ENCODE peak calls at places on chromosomes 4 and X, in nine cellular contexts. One of them, this sample, is unnamed.

GRCh38 chr4:54498661-54499111 is 159.1 kb upstream of the KIT start:
- DNase-seq in B cell: no peak
- DNase-seq in mucosa of descending colon: no peak
- DNase-seq in fibroblast of the aortic adventitia: peak; percentile 9
- DNase-seq in WTC11: no peak
- DNase-seq in H9: no peak
- DNase-seq in breast epithelium: no peak
- DNase-seq in body of pancreas: no peak
- DNase-seq in Panc1: no peak
- DNase-seq in this sample: no peak

GRCh38 chr4:138192113-138192512 is 50.0 kb downstream of the SLC7A11 start:
- DNase-seq in breast epithelium: no peak
- DNase-seq in mucosa of descending colon: no peak
- DNase-seq in B cell: no peak
- DNase-seq in body of pancreas: no peak
- DNase-seq in WTC11: no peak
- DNase-seq in fibroblast of the aortic adventitia: no peak
- DNase-seq in H9: no peak
- DNase-seq in Panc1: peak; percentile 42
- DNase-seq in this sample: no peak

GRCh38 chrX:97159916-97160800 is 276.4 kb downstream of the RPA4 start:
- DNase-seq in H9: no peak
- DNase-seq in WTC11: no peak
- DNase-seq in fibroblast of the aortic adventitia: peak; percentile 2
- DNase-seq in mucosa of descending colon: no peak
- DNase-seq in body of pancreas: no peak
- DNase-seq in breast epithelium: no peak
- DNase-seq in Panc1: no peak
- DNase-seq in B cell: no peak
- DNase-seq in this sample: peak; percentile 1

GRCh38 chr4:145481164-145481941 is at the start of gene SMAD1:
- DNase-seq in body of pancreas: peak; percentile 92
- DNase-seq in B cell: peak; percentile 38
- DNase-seq in Panc1: no peak
- DNase-seq in mucosa of descending colon: peak; percentile 87
- DNase-seq in H9: peak; percentile 69
- DNase-seq in WTC11: peak; percentile 79
- DNase-seq in fibroblast of the aortic adventitia: peak; percentile 82
- DNase-seq in breast epithelium: peak; percentile 72
- DNase-seq in this sample: peak; percentile 65

GRCh38 chr4:28391877-28392276 is 1531.2 kb downstream of the STIM2 start:
- DNase-seq in fibroblast of the aortic adventitia: no peak
- DNase-seq in breast epithelium: no peak
- DNase-seq in H9: no peak
- DNase-seq in body of pancreas: no peak
- DNase-seq in B cell: no peak
- DNase-seq in mucosa of descending colon: no peak
- DNase-seq in WTC11: no peak
- DNase-seq in Panc1: no peak
- DNase-seq in this sample: no peak

GRCh38 chr4:98110929-98111328 is 32.3 kb downstream of the STPG2 start:
- DNase-seq in fibroblast of the aortic adventitia: no peak
- DNase-seq in WTC11: no peak
- DNase-seq in B cell: no peak
- DNase-seq in Panc1: no peak
- DNase-seq in breast epithelium: no peak
- DNase-seq in H9: no peak
- DNase-seq in mucosa of descending colon: no peak
- DNase-seq in body of pancreas: no peak
- DNase-seq in this sample: no peak

GRCh38 chr4:118684873-118685811 is at the start of gene METTL14:
- DNase-seq in fibroblast of the aortic adventitia: peak; percentile 90
- DNase-seq in WTC11: peak; percentile 97
- DNase-seq in H9: peak; percentile 97
- DNase-seq in breast epithelium: peak; percentile 89
- DNase-seq in body of pancreas: peak; percentile 92
- DNase-seq in Panc1: peak; percentile 77
- DNase-seq in B cell: peak; percentile 92
- DNase-seq in mucosa of descending colon: peak; percentile 94
- DNase-seq in this sample: peak; percentile 84

GRCh38 chr4:187118731-187119130 is 395.1 kb upstream of the FAT1 start:
- DNase-seq in breast epithelium: no peak
- DNase-seq in body of pancreas: no peak
- DNase-seq in mucosa of descending colon: no peak
- DNase-seq in Panc1: no peak
- DNase-seq in WTC11: no peak
- DNase-seq in H9: no peak
- DNase-seq in fibroblast of the aortic adventitia: no peak
- DNase-seq in B cell: no peak
- DNase-seq in this sample: no peak

GRCh38 chrX:16479206-16479869 is 170.6 kb upstream of the S100G start:
- DNase-seq in breast epithelium: no peak
- DNase-seq in H9: no peak
- DNase-seq in Panc1: peak; percentile 25
- DNase-seq in body of pancreas: no peak
- DNase-seq in B cell: no peak
- DNase-seq in WTC11: no peak
- DNase-seq in fibroblast of the aortic adventitia: peak; percentile 46
- DNase-seq in mucosa of descending colon: no peak
- DNase-seq in this sample: no peak

GRCh38 chr4:86959588-86960500 is 25.0 kb downstream of the AFF1 start:
- DNase-seq in Panc1: no peak
- DNase-seq in H9: peak; percentile 83
- DNase-seq in fibroblast of the aortic adventitia: no peak
- DNase-seq in mucosa of descending colon: no peak
- DNase-seq in B cell: no peak
- DNase-seq in body of pancreas: no peak
- DNase-seq in WTC11: peak; percentile 56
- DNase-seq in breast epithelium: no peak
- DNase-seq in this sample: no peak

GRCh38 chrX:130049821-130050220 is 60.5 kb downstream of the ELF4 start:
- DNase-seq in fibroblast of the aortic adventitia: peak; percentile 17
- DNase-seq in body of pancreas: no peak
- DNase-seq in B cell: no peak
- DNase-seq in breast epithelium: no peak
- DNase-seq in H9: no peak
- DNase-seq in Panc1: no peak
- DNase-seq in mucosa of descending colon: no peak
- DNase-seq in WTC11: no peak
- DNase-seq in this sample: no peak

DNA sequence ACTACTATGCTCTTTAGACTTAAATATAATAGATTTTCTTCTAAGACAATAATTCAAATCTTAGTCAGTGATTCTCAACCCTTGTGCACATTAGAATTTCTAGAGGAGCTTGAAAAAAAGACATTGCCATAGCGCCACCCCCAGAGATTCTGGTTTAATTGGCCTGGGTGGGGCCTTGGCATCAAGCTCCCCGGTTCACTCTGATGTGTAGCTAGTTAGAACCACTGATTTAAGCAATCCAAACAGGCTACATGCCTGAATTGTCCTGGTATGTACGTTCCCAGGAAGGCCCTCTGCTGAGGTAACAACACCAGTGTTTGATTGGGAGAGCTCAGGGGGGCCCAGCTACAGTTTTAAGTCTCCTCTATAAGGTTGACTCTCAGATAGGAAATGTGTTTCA is 1.4 kb upstream of the ATP10D start:
- DNase-seq in B cell: no peak
- DNase-seq in H9: no peak
- DNase-seq in body of pancreas: no peak
- DNase-seq in WTC11: no peak
- DNase-seq in Panc1: no peak
- DNase-seq in fibroblast of the aortic adventitia: peak; percentile 38
- DNase-seq in breast epithelium: no peak
- DNase-seq in mucosa of descending colon: no peak
- DNase-seq in this sample: no peak
- TF ChIP-seq CTCF in B cell: peak; percentile 15
- TF ChIP-seq CTCF in H9: no peak
- TF ChIP-seq CTCF in body of pancreas: no peak
- TF ChIP-seq CTCF in WTC11: no peak
- TF ChIP-seq CTCF in Panc1: no peak
- TF ChIP-seq CTCF in fibroblast of the aortic adventitia: no peak
- TF ChIP-seq CTCF in breast epithelium: no peak
- TF ChIP-seq CTCF in mucosa of descending colon: no peak
- TF ChIP-seq CTCF in this sample: no peak

GRCh38 chrX:150476183-150476699 is 92.2 kb upstream of the MTM1 start:
- DNase-seq in H9: no peak
- DNase-seq in B cell: no peak
- DNase-seq in mucosa of descending colon: no peak
- DNase-seq in WTC11: no peak
- DNase-seq in Panc1: no peak
- DNase-seq in fibroblast of the aortic adventitia: peak; percentile 77
- DNase-seq in body of pancreas: no peak
- DNase-seq in breast epithelium: no peak
- DNase-seq in this sample: no peak

GRCh38 chrX:150473371-150473770 is 95.0 kb upstream of the MTM1 start:
- DNase-seq in body of pancreas: no peak
- DNase-seq in breast epithelium: no peak
- DNase-seq in WTC11: no peak
- DNase-seq in Panc1: no peak
- DNase-seq in H9: no peak
- DNase-seq in mucosa of descending colon: no peak
- DNase-seq in B cell: no peak
- DNase-seq in fibroblast of the aortic adventitia: no peak
- DNase-seq in this sample: no peak

GRCh38 chrX:150475466-150475865 is 93.0 kb upstream of the MTM1 start:
- DNase-seq in H9: no peak
- DNase-seq in body of pancreas: no peak
- DNase-seq in Panc1: no peak
- DNase-seq in B cell: no peak
- DNase-seq in WTC11: no peak
- DNase-seq in mucosa of descending colon: no peak
- DNase-seq in breast epithelium: no peak
- DNase-seq in fibroblast of the aortic adventitia: peak; percentile 37
- DNase-seq in this sample: no peak

GRCh38 chrX:150478496-150479492 is 89.6 kb upstream of the MTM1 start:
- DNase-seq in body of pancreas: no peak
- DNase-seq in B cell: no peak
- DNase-seq in mucosa of descending colon: no peak
- DNase-seq in Panc1: no peak
- DNase-seq in fibroblast of the aortic adventitia: no peak
- DNase-seq in WTC11: no peak
- DNase-seq in breast epithelium: no peak
- DNase-seq in H9: no peak
- DNase-seq in this sample: no peak

GRCh38 chrX:150477364-150477763 is 91.1 kb upstream of the MTM1 start:
- DNase-seq in B cell: peak; percentile 19
- DNase-seq in body of pancreas: no peak
- DNase-seq in Panc1: no peak
- DNase-seq in H9: no peak
- DNase-seq in fibroblast of the aortic adventitia: no peak
- DNase-seq in WTC11: no peak
- DNase-seq in breast epithelium: no peak
- DNase-seq in mucosa of descending colon: no peak
- DNase-seq in this sample: no peak
- TF ChIP-seq CTCF in B cell: no peak
- TF ChIP-seq CTCF in body of pancreas: no peak
- TF ChIP-seq CTCF in Panc1: no peak
- TF ChIP-seq CTCF in H9: no peak
- TF ChIP-seq CTCF in fibroblast of the aortic adventitia: no peak
- TF ChIP-seq CTCF in WTC11: no peak
- TF ChIP-seq CTCF in breast epithelium: no peak
- TF ChIP-seq CTCF in mucosa of descending colon: no peak
- TF ChIP-seq CTCF in this sample: no peak

DNA sequence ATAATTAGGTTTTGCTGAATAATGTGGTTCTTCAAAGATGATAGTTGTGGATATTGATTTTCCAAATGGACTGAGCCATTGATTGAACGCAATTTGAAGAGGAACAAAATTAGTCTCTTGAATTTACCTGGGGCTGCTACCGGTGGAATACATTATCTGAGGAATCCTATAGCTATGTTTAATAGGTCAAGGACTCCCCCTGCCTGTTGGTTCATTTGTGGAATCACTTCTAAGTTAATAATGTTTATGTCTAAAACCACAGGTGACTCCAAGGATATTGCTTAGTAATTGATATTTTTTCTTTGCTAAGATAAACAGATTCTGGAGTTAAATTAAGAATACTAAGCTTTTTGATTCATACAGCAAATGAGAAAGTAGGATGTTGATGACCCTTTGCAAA is 576.0 kb upstream of the PABPC4L start:
- DNase-seq in mucosa of descending colon: no peak
- DNase-seq in B cell: no peak
- DNase-seq in fibroblast of the aortic adventitia: no peak
- DNase-seq in H9: no peak
- DNase-seq in WTC11: no peak
- DNase-seq in breast epithelium: no peak
- DNase-seq in Panc1: no peak
- DNase-seq in body of pancreas: no peak
- DNase-seq in this sample: no peak
- TF ChIP-seq CTCF in mucosa of descending colon: no peak
- TF ChIP-seq CTCF in B cell: no peak
- TF ChIP-seq CTCF in fibroblast of the aortic adventitia: no peak
- TF ChIP-seq CTCF in H9: peak; percentile 68
- TF ChIP-seq CTCF in WTC11: peak; percentile 24
- TF ChIP-seq CTCF in breast epithelium: no peak
- TF ChIP-seq CTCF in Panc1: no peak
- TF ChIP-seq CTCF in body of pancreas: no peak
- TF ChIP-seq CTCF in this sample: peak; percentile 58

GRCh38 chr4:143286733-143287570 is 49.7 kb upstream of the GAB1 start:
- DNase-seq in B cell: no peak
- DNase-seq in breast epithelium: no peak
- DNase-seq in mucosa of descending colon: no peak
- DNase-seq in fibroblast of the aortic adventitia: peak; percentile 83
- DNase-seq in body of pancreas: no peak
- DNase-seq in H9: no peak
- DNase-seq in Panc1: no peak
- DNase-seq in WTC11: no peak
- DNase-seq in this sample: no peak

GRCh38 chr4:143289370-143289769 is 47.3 kb upstream of the GAB1 start:
- DNase-seq in Panc1: no peak
- DNase-seq in breast epithelium: no peak
- DNase-seq in fibroblast of the aortic adventitia: no peak
- DNase-seq in H9: no peak
- DNase-seq in mucosa of descending colon: no peak
- DNase-seq in B cell: no peak
- DNase-seq in WTC11: no peak
- DNase-seq in body of pancreas: no peak
- DNase-seq in this sample: no peak

GRCh38 chr4:143287571-143287923 is 49.1 kb upstream of the GAB1 start:
- DNase-seq in fibroblast of the aortic adventitia: no peak
- DNase-seq in WTC11: no peak
- DNase-seq in mucosa of descending colon: no peak
- DNase-seq in B cell: no peak
- DNase-seq in Panc1: no peak
- DNase-seq in body of pancreas: no peak
- DNase-seq in H9: no peak
- DNase-seq in breast epithelium: no peak
- DNase-seq in this sample: no peak

GRCh38 chr4:143282170-143282760 is 54.4 kb upstream of the GAB1 start:
- DNase-seq in Panc1: no peak
- DNase-seq in breast epithelium: no peak
- DNase-seq in body of pancreas: no peak
- DNase-seq in fibroblast of the aortic adventitia: peak; percentile 75
- DNase-seq in B cell: no peak
- DNase-seq in H9: no peak
- DNase-seq in mucosa of descending colon: no peak
- DNase-seq in WTC11: no peak
- DNase-seq in this sample: no peak

DNA sequence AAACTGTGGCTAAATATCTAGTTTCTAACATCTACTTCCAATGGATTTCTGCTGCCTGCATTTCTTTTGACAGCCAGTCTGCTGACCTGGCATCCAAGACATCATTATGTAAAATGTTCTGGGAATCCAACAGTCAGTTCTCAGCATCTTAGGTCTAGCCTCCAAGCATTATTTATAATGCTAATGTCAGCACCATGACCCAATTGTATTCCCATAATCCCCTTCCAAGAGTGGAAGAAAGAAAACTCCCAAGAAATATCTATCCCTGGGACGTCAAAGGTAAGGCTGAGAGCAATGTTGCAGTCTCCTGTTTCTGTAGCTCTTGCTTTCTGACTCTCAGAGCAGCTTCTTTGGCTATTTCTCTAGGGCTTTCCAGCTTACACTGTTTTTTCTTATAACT is 50.6 kb upstream of the GAB1 start:
- DNase-seq in breast epithelium: no peak
- DNase-seq in Panc1: no peak
- DNase-seq in B cell: no peak
- DNase-seq in fibroblast of the aortic adventitia: peak; percentile 73
- DNase-seq in body of pancreas: no peak
- DNase-seq in WTC11: no peak
- DNase-seq in mucosa of descending colon: no peak
- DNase-seq in H9: no peak
- DNase-seq in this sample: no peak
- TF ChIP-seq CTCF in breast epithelium: no peak
- TF ChIP-seq CTCF in Panc1: no peak
- TF ChIP-seq CTCF in B cell: no peak
- TF ChIP-seq CTCF in fibroblast of the aortic adventitia: no peak
- TF ChIP-seq CTCF in body of pancreas: no peak
- TF ChIP-seq CTCF in WTC11: no peak
- TF ChIP-seq CTCF in mucosa of descending colon: no peak
- TF ChIP-seq CTCF in H9: no peak
- TF ChIP-seq CTCF in this sample: no peak

This sample was measured in neural crest cell.